ENCODE peak calls at places on chromosomes 13 and 19, in six cellular contexts. M is mucosa of descending colon, L is skeletal muscle cell, I is neural progenitor cell, O is lower leg skin, X is tibial artery. B is an unnamed sample.

GRCh38 chr19:4559569-4559968 is at the start of gene SEMA6B:
- DNase-seq in M (peak; percentile 39), L (no peak), I (no peak), O (peak; percentile 40), X (peak; percentile 53), B (no peak)

GRCh38 chr19:8307400-8307964 is 676 bp downstream of the CD320 start:
- DNase-seq in M (peak; percentile 25), L (no peak), I (peak; percentile 49), O (peak; percentile 13), X (no peak), B (peak; percentile 34)

GRCh38 chr13:109209526-109209925 is 576.9 kb downstream of the IRS2 start:
- DNase-seq in M (no peak), L (no peak), I (no peak), O (no peak), X (no peak), B (no peak)

GRCh38 chr13:59464926-59465325 is 698.8 kb downstream of the DIAPH3 start:
- DNase-seq in M (no peak), L (no peak), I (no peak), O (no peak), X (no peak), B (no peak)

GRCh38 chr13:82878536-82878935 is 1003.7 kb downstream of the SLITRK1 start:
- DNase-seq in M (no peak), L (peak; percentile 2), I (no peak), O (no peak), X (no peak), B (no peak)

GRCh38 chr13:102399791-102400618 is 1.8 kb downstream of the FGF14 start:
- DNase-seq in M (no peak), L (no peak), I (peak; percentile 46), O (no peak), X (no peak), B (no peak)

GRCh38 chr19:49911381-49912145 is 14.9 kb upstream of the IL4I1 start:
- DNase-seq in M (peak; percentile 12), L (no peak), I (no peak), O (no peak), X (no peak), B (no peak)

GRCh38 chr19:54179921-54180452 is 7.0 kb upstream of the TMC4 start:
- DNase-seq in M (peak; percentile 83), L (peak; percentile 45), I (peak; percentile 95), O (no peak), X (no peak), B (no peak)

GRCh38 chr19:58518261-58519086 is 1.1 kb downstream of the ZBTB45 start:
- DNase-seq in M (no peak), L (no peak), I (no peak), O (peak; percentile 15), X (no peak), B (peak; percentile 36)

GRCh38 chr13:107192289-107192688 is 624.4 kb upstream of the ARGLU1 start:
- DNase-seq in M (no peak), L (no peak), I (peak; percentile 6), O (no peak), X (no peak), B (no peak)

GRCh38 chr13:96792736-96793444 is 201.4 kb downstream of the OXGR1 start:
- DNase-seq in M (no peak), L (no peak), I (no peak), O (no peak), X (no peak), B (no peak)

GRCh38 chr13:20001351-20001750 is 42.8 kb downstream of the ZMYM2 start:
- DNase-seq in M (no peak), L (no peak), I (no peak), O (no peak), X (no peak), B (no peak)

GRCh38 chr19:31502536-31503170 is 153.4 kb upstream of the TSHZ3 start:
- DNase-seq in M (no peak), L (no peak), I (no peak), O (no peak), X (no peak), B (no peak)

GRCh38 chr19:58196911-58197616 is 14.2 kb downstream of the ZNF274 start:
- DNase-seq in M (no peak), L (no peak), I (no peak), O (no peak), X (no peak), B (no peak)

GRCh38 chr13:51420681-51421476 is 32.0 kb downstream of the INTS6 start:
- DNase-seq in M (no peak), L (no peak), I (no peak), O (no peak), X (no peak), B (no peak)

GRCh38 chr13:44155422-44156293 is 218.0 kb upstream of the SERP2 start:
- DNase-seq in M (peak; percentile 82), L (no peak), I (peak; percentile 31), O (peak; percentile 54), X (peak; percentile 70), B (no peak)

GRCh38 chr19:11338164-11338563 is 1.3 kb downstream of the RAB3D start:
- DNase-seq in M (peak; percentile 52), L (no peak), I (no peak), O (no peak), X (no peak), B (no peak)

GRCh38 chr19:47663911-47664771 is 49.1 kb upstream of the EHD2 start:
- DNase-seq in M (peak; percentile 55), L (peak; percentile 98), I (no peak), O (peak; percentile 89), X (peak; percentile 87), B (no peak)
- H3K4me3 ChIP-seq in M (no peak overlapping the region), L (peak overlapping the region; percentile 15), I (no peak overlapping the region), O (no peak overlapping the region), X (no peak overlapping the region), B (no peak overlapping the region)

GRCh38 chr19:48492925-48493717 is 18.5 kb downstream of the LMTK3 start:
- DNase-seq in M (peak; percentile 98), L (peak; percentile 92), I (peak; percentile 98), O (peak; percentile 96), X (peak; percentile 97), B (peak; percentile 58)

GRCh38 chr19:48493718-48494515 is 17.7 kb downstream of the LMTK3 start:
- DNase-seq in M (no peak), L (no peak), I (no peak), O (no peak), X (no peak), B (no peak)

GRCh38 chr19:48491793-48492123 is 19.9 kb downstream of the LMTK3 start:
- DNase-seq in M (peak; percentile 36), L (no peak), I (peak; percentile 83), O (no peak), X (no peak), B (no peak)

GRCh38 chr19:48489608-48490216 is 20.5 kb downstream of the CYTH2 start:
- DNase-seq in M (peak; percentile 89), L (no peak), I (peak; percentile 85), O (no peak), X (peak; percentile 53), B (peak; percentile 77)

DNA sequence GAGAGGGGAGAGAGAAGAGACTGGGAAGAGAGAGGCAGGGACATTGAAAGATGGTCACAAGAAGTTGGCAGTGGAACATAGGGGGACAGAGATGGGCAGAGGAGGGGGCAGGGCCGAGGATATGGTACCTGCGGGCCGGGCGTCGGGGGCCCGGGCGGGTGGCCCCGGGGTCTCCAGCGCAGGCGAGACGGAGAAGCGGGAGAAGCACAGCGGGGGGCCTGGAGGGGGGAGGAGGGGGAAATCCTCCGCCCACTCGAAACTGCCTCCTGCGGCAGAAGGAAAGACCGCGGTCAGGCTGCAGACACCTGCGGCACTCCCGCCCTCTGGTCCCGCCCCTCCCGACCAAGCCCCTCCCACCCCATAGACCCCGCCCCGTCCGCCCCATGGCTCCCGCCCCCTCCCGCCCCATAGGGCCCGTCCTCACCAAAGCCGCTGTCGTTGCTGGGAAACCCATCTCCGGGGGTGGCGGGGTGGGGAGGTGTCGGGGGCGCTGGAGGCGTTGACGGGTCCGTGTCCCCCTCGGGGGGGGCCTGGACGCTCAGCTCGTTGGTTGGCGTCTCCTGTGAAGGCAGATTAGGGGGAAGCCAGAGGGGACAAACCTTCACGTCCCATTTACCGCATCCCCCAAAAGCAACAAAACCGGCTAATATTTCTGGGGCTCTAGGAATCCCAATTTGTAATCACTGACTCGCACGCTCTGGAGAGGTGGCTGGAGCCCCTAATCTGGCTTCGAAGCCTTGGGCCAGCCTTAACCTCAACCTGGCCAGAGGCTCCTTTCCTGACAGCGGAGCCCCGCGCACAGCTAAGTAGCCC is 20.4 kb downstream of the LMTK3 start:
- DNase-seq in M (peak; percentile 63), L (no peak), I (peak; percentile 88), O (no peak), X (no peak), B (peak; percentile 80)
- H3K4me3 ChIP-seq in M (no peak overlapping the region), L (no peak overlapping the region), I (peak overlapping the region; percentile 34), O (no peak overlapping the region), X (no peak overlapping the region), B (no peak overlapping the region)

DNA sequence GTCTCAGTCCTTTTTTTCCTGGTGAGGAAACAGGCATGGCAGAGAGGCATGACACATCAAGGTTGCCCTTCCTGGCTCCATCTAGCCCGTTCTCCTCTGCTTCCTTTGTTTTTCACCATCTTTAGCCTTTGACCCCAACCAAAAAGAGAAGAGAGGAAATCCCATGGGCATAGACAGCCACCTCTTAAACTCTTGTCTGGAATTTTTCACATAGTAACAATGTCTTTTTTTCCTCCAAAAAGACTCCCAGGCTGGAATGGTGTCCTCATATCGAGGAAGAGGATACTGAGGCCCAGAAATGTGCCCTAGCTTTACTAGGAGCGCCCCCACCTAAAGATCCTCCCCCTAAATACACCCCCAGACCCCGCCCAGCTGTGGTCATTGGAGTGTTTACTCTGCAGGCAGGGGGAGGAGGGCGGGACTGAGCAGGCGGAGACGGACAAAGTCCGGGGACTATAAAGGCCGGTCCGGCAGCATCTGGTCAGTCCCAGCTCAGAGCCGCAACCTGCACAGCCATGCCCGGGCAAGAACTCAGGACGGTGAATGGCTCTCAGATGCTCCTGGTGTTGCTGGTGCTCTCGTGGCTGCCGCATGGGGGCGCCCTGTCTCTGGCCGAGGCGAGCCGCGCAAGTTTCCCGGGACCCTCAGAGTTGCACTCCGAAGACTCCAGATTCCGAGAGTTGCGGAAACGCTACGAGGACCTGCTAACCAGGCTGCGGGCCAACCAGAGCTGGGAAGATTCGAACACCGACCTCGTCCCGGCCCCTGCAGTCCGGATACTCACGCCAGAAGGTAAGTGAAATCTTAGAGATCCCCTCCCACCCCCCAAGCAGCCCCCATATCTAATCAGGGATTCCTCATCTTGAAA is at the start of gene GDF15:
- DNase-seq in M (peak; percentile 97), L (peak; percentile 81), I (peak; percentile 73), O (peak; percentile 55), X (peak; percentile 80), B (no peak)
- H3K4me3 ChIP-seq in M (peak within 1 kb of the TSS; percentile 30), L (peak within 1 kb of the TSS; percentile 62), I (no peak within 1 kb of the TSS), O (no peak within 1 kb of the TSS), X (no peak within 1 kb of the TSS), B (no peak within 1 kb of the TSS)

GRCh38 chr19:37655689-37656491 is 625 bp upstream of the ZFP30 start:
- DNase-seq in M (peak; percentile 90), L (peak; percentile 30), I (peak; percentile 92), O (peak; percentile 75), X (peak; percentile 74), B (peak; percentile 92)

GRCh38 chr19:37654525-37654832 is 786 bp downstream of the ZFP30 start:
- DNase-seq in M (peak; percentile 27), L (no peak), I (peak; percentile 74), O (no peak), X (no peak), B (no peak)

GRCh38 chr19:37654833-37655688 is at the start of gene ZFP30:
- DNase-seq in M (peak; percentile 89), L (peak; percentile 60), I (peak; percentile 93), O (peak; percentile 80), X (peak; percentile 88), B (peak; percentile 91)

DNA sequence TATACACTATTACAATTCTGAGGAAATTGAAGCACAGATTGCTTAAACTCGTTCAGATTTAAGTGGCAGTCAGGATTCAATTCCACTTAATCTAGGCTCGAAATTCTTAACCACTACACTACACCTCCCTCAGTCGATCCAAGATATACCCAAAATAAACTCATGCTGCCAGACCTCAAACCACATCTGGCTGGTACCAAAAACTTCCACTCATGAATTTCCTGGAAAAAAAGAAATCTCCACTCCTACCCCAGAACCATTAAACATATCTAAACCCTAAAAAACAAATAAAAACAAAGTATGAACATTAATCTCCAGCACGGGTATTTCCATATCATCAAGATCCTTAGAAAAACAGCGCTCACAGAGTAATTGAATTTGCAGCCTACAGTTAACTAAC is 1.1 kb downstream of the ZFP30 start:
- DNase-seq in M (no peak), L (no peak), I (no peak), O (no peak), X (no peak), B (no peak)
- H3K4me3 ChIP-seq in M (no peak overlapping the region), L (peak overlapping the region; percentile 90), I (peak overlapping the region; percentile 68), O (no peak overlapping the region), X (peak overlapping the region; percentile 77), B (peak overlapping the region; percentile 74)

B was measured in DND-41.